ENCODE peak calls at places on chromosomes 12 and 14, in seven cellular contexts. V, P, B, T, Y, J and F are unnamed samples.

GRCh38 chr12:90423965-90424364 is 531.0 kb downstream of the CCER1 start:
- DNase-seq in V (no peak), P (no peak), B (no peak), T (no peak), Y (no peak), J (no peak), F (no peak)

GRCh38 chr12:47717443-47718193 is 7.7 kb downstream of the ENDOU start:
- DNase-seq in V (peak; percentile 87), P (no peak), B (peak; percentile 93), T (peak; percentile 75), Y (peak; percentile 84), J (peak; percentile 93), F (peak; percentile 65)

GRCh38 chr14:88380405-88380804 is 5.1 kb upstream of the SPATA7 start:
- DNase-seq in V (no peak), P (no peak), B (peak; percentile 12), T (no peak), Y (no peak), J (peak; percentile 47), F (no peak)

GRCh38 chr14:36383674-36384421 is 63.4 kb upstream of the MBIP start:
- DNase-seq in V (no peak), P (no peak), B (no peak), T (no peak), Y (no peak), J (no peak), F (peak; percentile 2)

GRCh38 chr14:23160924-23161522 is 22.4 kb downstream of the SLC7A8 start:
- DNase-seq in V (peak; percentile 65), P (no peak), B (peak; percentile 87), T (peak; percentile 73), Y (peak; percentile 37), J (peak; percentile 95), F (peak; percentile 52)

GRCh38 chr12:132925597-132926416 is 30.3 kb downstream of the ZNF605 start:
- DNase-seq in V (no peak), P (no peak), B (no peak), T (no peak), Y (no peak), J (no peak), F (no peak)

GRCh38 chr14:90603336-90603735 is 206.5 kb downstream of the CALM1 start:
- DNase-seq in V (no peak), P (no peak), B (no peak), T (no peak), Y (no peak), J (no peak), F (no peak)

GRCh38 chr12:79407671-79408622 is 282.8 kb downstream of the PAWR start:
- DNase-seq in V (peak; percentile 72), P (peak; percentile 63), B (peak; percentile 95), T (peak; percentile 56), Y (peak; percentile 79), J (peak; percentile 94), F (peak; percentile 67)

GRCh38 chr14:58942516-58942915 is 246.0 kb upstream of the DAAM1 start:
- DNase-seq in V (no peak), P (no peak), B (peak; percentile 34), T (no peak), Y (no peak), J (peak; percentile 25), F (no peak)

GRCh38 chr12:13422291-13422690 is 225.8 kb downstream of the EMP1 start:
- DNase-seq in V (no peak), P (no peak), B (no peak), T (no peak), Y (no peak), J (no peak), F (no peak)

GRCh38 chr12:10641735-10642500 is 28.5 kb upstream of the MAGOHB start:
- DNase-seq in V (no peak), P (no peak), B (peak; percentile 38), T (no peak), Y (peak; percentile 68), J (peak; percentile 59), F (no peak)

GRCh38 chr12:6520186-6520585 is 14.1 kb upstream of the GAPDH start:
- DNase-seq in V (no peak), P (no peak), B (no peak), T (no peak), Y (no peak), J (no peak), F (no peak)
- H3K36me3 ChIP-seq in V (peaks cover 37% of the 10 kb centered on the region), P (peaks cover 75% of the 10 kb centered on the region), B (peaks cover 74% of the 10 kb centered on the region), T (no peaks in the 10 kb centered on the region), Y (peaks cover 26% of the 10 kb centered on the region), J (peaks cover 63% of the 10 kb centered on the region), F (peaks cover 80% of the 10 kb centered on the region)

GRCh38 chr12:95258803-95259202 is 41.2 kb downstream of the VEZT start:
- DNase-seq in V (no peak), P (no peak), B (no peak), T (no peak), Y (no peak), J (no peak), F (no peak)
- H3K4me3 ChIP-seq in V (no peak overlapping the region), P (no peak overlapping the region), B (no peak overlapping the region), T (no peak overlapping the region), Y (no peak overlapping the region), J (no peak overlapping the region), F (no peak overlapping the region)

DNA sequence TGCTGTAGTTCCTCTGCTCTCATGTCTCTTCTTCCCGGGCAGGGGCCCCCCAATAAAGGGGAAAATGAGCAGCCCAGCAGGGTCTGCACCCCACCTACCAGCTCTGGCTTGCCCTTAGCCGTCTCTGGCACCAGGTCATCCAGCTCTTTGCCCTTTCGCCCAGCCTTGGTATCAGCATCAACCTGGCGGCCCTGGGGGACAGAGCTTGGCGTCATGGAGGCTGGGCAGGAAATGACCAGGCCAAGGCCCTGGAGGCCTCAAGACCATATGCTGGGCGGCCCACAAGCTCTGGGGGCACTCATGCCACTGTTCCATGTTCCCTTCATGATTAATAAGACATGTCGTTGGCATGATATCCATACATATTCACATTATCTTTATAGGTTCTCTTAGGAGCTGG is 14.7 kb downstream of the MYL6 start:
- DNase-seq in V (no peak), P (no peak), B (no peak), T (no peak), Y (no peak), J (no peak), F (no peak)
- H3K36me3 ChIP-seq in V (peaks cover 19% of the 10 kb centered on the region), P (peaks cover 42% of the 10 kb centered on the region), B (peaks cover 84% of the 10 kb centered on the region), T (no peaks in the 10 kb centered on the region), Y (peaks cover 11% of the 10 kb centered on the region), J (peaks cover 70% of the 10 kb centered on the region), F (peaks cover 19% of the 10 kb centered on the region)

DNA sequence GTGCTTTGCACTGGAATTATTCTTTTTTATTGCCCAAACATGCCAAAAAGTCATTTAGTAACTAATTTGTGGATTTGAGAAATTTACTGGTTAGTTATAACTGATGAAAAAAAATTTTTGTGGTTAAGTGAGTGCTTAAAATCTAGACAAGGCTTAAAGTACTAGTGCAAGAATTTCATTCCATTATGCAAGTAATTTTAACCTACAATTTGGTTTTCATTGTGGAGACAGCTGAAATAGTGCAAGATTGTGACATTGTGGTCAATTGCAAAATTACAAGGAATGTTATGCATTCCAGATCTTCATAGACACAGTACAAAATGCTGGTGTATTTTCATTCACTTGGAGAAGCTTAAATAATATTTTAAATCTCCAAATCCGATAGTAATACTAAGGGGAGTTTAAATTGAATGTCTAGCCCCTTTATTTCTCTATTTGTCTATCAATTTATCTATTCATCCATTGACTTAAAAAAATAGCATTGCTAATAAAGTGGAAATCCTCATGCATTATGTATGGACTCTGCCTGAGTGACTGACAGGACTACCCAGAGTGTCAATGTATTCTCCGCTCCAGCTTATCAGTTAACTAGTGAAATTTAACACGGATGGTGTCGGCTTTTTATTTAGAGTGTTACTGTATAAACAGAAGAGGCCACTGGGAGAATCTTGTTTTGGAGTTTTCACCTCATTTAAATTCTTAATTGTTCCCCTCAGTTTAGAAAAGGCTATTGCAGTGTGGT is 125.9 kb downstream of the ALX1 start:
- DNase-seq in V (peak; percentile 52), P (no peak), B (peak; percentile 92), T (no peak), Y (no peak), J (peak; percentile 87), F (peak; percentile 52)
- H3K4me3 ChIP-seq in V (no peak overlapping the region), P (no peak overlapping the region), B (peak overlapping the region; percentile 16), T (no peak overlapping the region), Y (no peak overlapping the region), J (no peak overlapping the region), F (no peak overlapping the region)